ENCODE peak calls at places on chromosomes 3 and 15, in nine cellular contexts. J is hippocampal formation; K is iPS-NIHi11; N is GM06990; A is astrocyte; P is stimulated activated CD4-positive, alpha-beta T cell treated with anti-CD3 and anti-CD28 coated beads, Interleukin-2, amount 100 ng/mL, for 24 hours; R is SK-MEL-5; M is foreskin fibroblast; B is stromal cell of bone marrow. X is an unnamed sample.

GRCh38 chr3:51371943-51372557 is 13.0 kb upstream of the MANF start:
- DNase-seq in J (peak; percentile 11), R (peak; percentile 81), M (peak; percentile 58), N (no peak), P (peak; percentile 64), A (peak; percentile 50), K (peak; percentile 58), B (peak; percentile 67), X (peak; percentile 28)

GRCh38 chr3:278300-279064 is 81.9 kb downstream of the CHL1 start:
- DNase-seq in N (peak; percentile 53), B (no peak), K (no peak), J (no peak), P (no peak), M (no peak), A (no peak), R (peak; percentile 89), X (peak; percentile 54)

GRCh38 chr15:56913670-56914069 is 4.8 kb upstream of the TCF12 start:
- DNase-seq in B (peak; percentile 33), R (no peak), P (no peak), M (no peak), J (no peak), N (no peak), K (peak; percentile 3), A (peak; percentile 86), X (no peak)

GRCh38 chr3:182947892-182948291 is 32.4 kb downstream of the DCUN1D1 start:
- DNase-seq in M (no peak), R (peak; percentile 56), K (no peak), A (no peak), B (no peak), J (no peak), P (no peak), N (no peak), X (no peak)

GRCh38 chr15:58438956-58439355 is 7.2 kb downstream of the LIPC start:
- DNase-seq in M (no peak), K (peak; percentile 62), A (peak; percentile 37), P (no peak), B (no peak), J (no peak), R (peak; percentile 77), N (no peak), X (no peak)

GRCh38 chr15:39462691-39463090 is 118.2 kb upstream of the THBS1 start:
- DNase-seq in P (no peak), N (no peak), R (no peak), J (no peak), B (no peak), A (peak; percentile 80), K (no peak), M (peak; percentile 75), X (no peak)

GRCh38 chr15:45521596-45522167 is 873 bp downstream of the SLC30A4 start:
- DNase-seq in J (no peak), P (no peak), R (no peak), A (peak; percentile 8), M (no peak), K (no peak), B (no peak), N (peak; percentile 20), X (no peak)

GRCh38 chr15:40066531-40066930 is 27.6 kb upstream of the SRP14 start:
- DNase-seq in M (no peak), J (no peak), K (no peak), N (no peak), P (no peak), A (no peak), B (no peak), R (no peak), X (no peak)

GRCh38 chr15:43153269-43153668 is 19.9 kb downstream of the TMEM62 start:
- DNase-seq in R (no peak), J (no peak), A (no peak), K (no peak), N (no peak), P (no peak), M (no peak), B (no peak), X (no peak)

GRCh38 chr3:72446406-72447058 is 401.7 kb downstream of the SHQ1 start:
- DNase-seq in P (no peak), N (no peak), J (peak; percentile 71), B (no peak), M (peak; percentile 29), A (peak; percentile 25), K (peak; percentile 32), R (peak; percentile 40), X (no peak)

GRCh38 chr3:57221883-57222282 is 5.6 kb upstream of the APPL1 start:
- DNase-seq in M (peak; percentile 17), P (no peak), K (no peak), A (peak; percentile 18), N (no peak), B (peak; percentile 13), J (no peak), R (peak; percentile 59), X (no peak)

GRCh38 chr3:170502297-170502696 is 83.6 kb downstream of the SLC7A14 start:
- DNase-seq in M (no peak), A (peak; percentile 48), B (no peak), K (no peak), R (no peak), J (no peak), N (no peak), P (no peak), X (no peak)

GRCh38 chr3:138845771-138846173 is 11.0 kb upstream of the PIK3CB start:
- DNase-seq in A (no peak), J (no peak), P (no peak), M (no peak), B (no peak), K (no peak), N (no peak), R (no peak), X (no peak)

GRCh38 chr3:197460002-197460401 is 95.8 kb downstream of the BDH1 start:
- DNase-seq in K (no peak), R (no peak), A (no peak), P (no peak), M (no peak), B (no peak), N (no peak), J (no peak), X (no peak)

GRCh38 chr15:35550957-35551356 is 5.0 kb upstream of the DPH6 start:
- DNase-seq in K (no peak), N (no peak), B (no peak), J (no peak), R (no peak), A (no peak), M (no peak), P (no peak), X (no peak)

GRCh38 chr15:95417761-95418160 is 912.7 kb upstream of the NR2F2 start:
- DNase-seq in R (no peak), A (no peak), B (no peak), N (no peak), J (no peak), K (no peak), P (no peak), M (no peak), X (no peak)

GRCh38 chr3:144380832-144381231 is 409.2 kb downstream of the DIPK2A start:
- DNase-seq in K (no peak), M (no peak), A (no peak), B (no peak), J (peak; percentile 11), N (no peak), R (no peak), P (no peak), X (no peak)

GRCh38 chr3:81339040-81339845 is 422.2 kb downstream of the GBE1 start:
- DNase-seq in A (peak; percentile 15), K (peak; percentile 27), M (no peak), B (no peak), P (no peak), J (no peak), N (no peak), R (peak; percentile 37), X (no peak)

GRCh38 chr3:71117572-71118247 is 465.8 kb downstream of the FOXP1 start:
- DNase-seq in A (peak; percentile 56), P (no peak), B (no peak), K (no peak), R (no peak), J (no peak), N (no peak), M (peak; percentile 61), X (no peak)

GRCh38 chr3:23648326-23648964 is 157.3 kb upstream of the UBE2E1 start:
- DNase-seq in K (no peak), J (no peak), N (no peak), R (peak; percentile 54), B (peak; percentile 54), P (no peak), M (peak; percentile 68), A (no peak), X (no peak)

GRCh38 chr15:40266828-40267304 is 16.0 kb downstream of the ANKRD63 start:
- DNase-seq in J (no peak), K (no peak), N (no peak), M (peak; percentile 96), R (peak; percentile 78), A (peak; percentile 93), B (peak; percentile 88), P (no peak), X (no peak)

GRCh38 chr15:51030649-51031316 is 63.9 kb downstream of the TNFAIP8L3 start:
- DNase-seq in R (no peak), M (peak; percentile 73), K (no peak), J (no peak), N (no peak), B (peak; percentile 83), A (peak; percentile 83), P (no peak), X (no peak)